ENCODE peak calls at places on chromosomes 11 and 22, in ten cellular contexts. One of them, this sample, is unnamed.

GRCh38 chr11:119374632-119375394 is 6.7 kb downstream of the USP2 start:
- DNase-seq in aorta: no peak
- DNase-seq in prostate gland: no peak
- DNase-seq in neuronal stem cell: no peak
- DNase-seq in mammary epithelial cell: no peak
- DNase-seq in lung: no peak
- DNase-seq in caudate nucleus: no peak
- DNase-seq in effector memory CD4-positive, alpha-beta T cell: no peak
- DNase-seq in IMR-90: no peak
- DNase-seq in substantia nigra: no peak
- DNase-seq in this sample: no peak

GRCh38 chr22:37819100-37819433 is 4.1 kb upstream of the GALR3 start:
- DNase-seq in IMR-90: no peak
- DNase-seq in caudate nucleus: no peak
- DNase-seq in prostate gland: no peak
- DNase-seq in aorta: no peak
- DNase-seq in effector memory CD4-positive, alpha-beta T cell: no peak
- DNase-seq in neuronal stem cell: no peak
- DNase-seq in substantia nigra: no peak
- DNase-seq in lung: no peak
- DNase-seq in mammary epithelial cell: no peak
- DNase-seq in this sample: no peak

GRCh38 chr11:65501530-65502273 is 2.9 kb downstream of the MALAT1 start:
- DNase-seq in lung: no peak
- DNase-seq in effector memory CD4-positive, alpha-beta T cell: no peak
- DNase-seq in substantia nigra: no peak
- DNase-seq in mammary epithelial cell: peak; percentile 51
- DNase-seq in aorta: peak; percentile 42
- DNase-seq in prostate gland: no peak
- DNase-seq in caudate nucleus: no peak
- DNase-seq in IMR-90: peak; percentile 56
- DNase-seq in neuronal stem cell: no peak
- DNase-seq in this sample: no peak

GRCh38 chr11:96045622-96046456 is 121.9 kb upstream of the MTMR2 start:
- DNase-seq in neuronal stem cell: no peak
- DNase-seq in aorta: peak; percentile 85
- DNase-seq in substantia nigra: no peak
- DNase-seq in mammary epithelial cell: no peak
- DNase-seq in effector memory CD4-positive, alpha-beta T cell: no peak
- DNase-seq in caudate nucleus: no peak
- DNase-seq in prostate gland: peak; percentile 54
- DNase-seq in lung: no peak
- DNase-seq in IMR-90: peak; percentile 63
- DNase-seq in this sample: no peak

GRCh38 chr11:126166413-126166812 is 45.0 kb downstream of the RPUSD4 start:
- DNase-seq in neuronal stem cell: no peak
- DNase-seq in mammary epithelial cell: no peak
- DNase-seq in caudate nucleus: no peak
- DNase-seq in prostate gland: no peak
- DNase-seq in lung: no peak
- DNase-seq in effector memory CD4-positive, alpha-beta T cell: no peak
- DNase-seq in IMR-90: no peak
- DNase-seq in aorta: no peak
- DNase-seq in substantia nigra: no peak
- DNase-seq in this sample: no peak

GRCh38 chr11:60764879-60765278 is 8.2 kb downstream of the MS4A15 start:
- DNase-seq in mammary epithelial cell: no peak
- DNase-seq in caudate nucleus: no peak
- DNase-seq in effector memory CD4-positive, alpha-beta T cell: no peak
- DNase-seq in aorta: no peak
- DNase-seq in substantia nigra: no peak
- DNase-seq in neuronal stem cell: no peak
- DNase-seq in prostate gland: no peak
- DNase-seq in IMR-90: no peak
- DNase-seq in lung: no peak
- DNase-seq in this sample: no peak

GRCh38 chr11:102144357-102145342 is 34.4 kb downstream of the YAP1 start:
- DNase-seq in substantia nigra: no peak
- DNase-seq in neuronal stem cell: peak; percentile 48
- DNase-seq in effector memory CD4-positive, alpha-beta T cell: no peak
- DNase-seq in aorta: no peak
- DNase-seq in mammary epithelial cell: no peak
- DNase-seq in lung: peak; percentile 43
- DNase-seq in caudate nucleus: no peak
- DNase-seq in IMR-90: peak; percentile 70
- DNase-seq in prostate gland: no peak
- DNase-seq in this sample: no peak

GRCh38 chr11:325796-326591 is 5.3 kb upstream of the IFITM3 start:
- DNase-seq in prostate gland: no peak
- DNase-seq in caudate nucleus: no peak
- DNase-seq in IMR-90: no peak
- DNase-seq in mammary epithelial cell: no peak
- DNase-seq in aorta: no peak
- DNase-seq in neuronal stem cell: no peak
- DNase-seq in substantia nigra: no peak
- DNase-seq in effector memory CD4-positive, alpha-beta T cell: no peak
- DNase-seq in lung: no peak
- DNase-seq in this sample: peak; percentile 87

GRCh38 chr11:86570020-86570419 is 102.4 kb downstream of the ME3 start:
- DNase-seq in caudate nucleus: no peak
- DNase-seq in aorta: no peak
- DNase-seq in substantia nigra: no peak
- DNase-seq in mammary epithelial cell: no peak
- DNase-seq in neuronal stem cell: no peak
- DNase-seq in IMR-90: peak; percentile 51
- DNase-seq in lung: no peak
- DNase-seq in effector memory CD4-positive, alpha-beta T cell: no peak
- DNase-seq in prostate gland: no peak
- DNase-seq in this sample: no peak

GRCh38 chr11:46338988-46339666 is 8.1 kb upstream of the DGKZ start:
- DNase-seq in aorta: no peak
- DNase-seq in effector memory CD4-positive, alpha-beta T cell: no peak
- DNase-seq in lung: no peak
- DNase-seq in mammary epithelial cell: no peak
- DNase-seq in prostate gland: peak; percentile 59
- DNase-seq in caudate nucleus: no peak
- DNase-seq in substantia nigra: no peak
- DNase-seq in neuronal stem cell: no peak
- DNase-seq in IMR-90: no peak
- DNase-seq in this sample: no peak

GRCh38 chr11:15774021-15774862 is 582.1 kb downstream of the SOX6 start:
- DNase-seq in prostate gland: no peak
- DNase-seq in IMR-90: no peak
- DNase-seq in caudate nucleus: no peak
- DNase-seq in lung: no peak
- DNase-seq in substantia nigra: no peak
- DNase-seq in aorta: no peak
- DNase-seq in mammary epithelial cell: no peak
- DNase-seq in neuronal stem cell: no peak
- DNase-seq in effector memory CD4-positive, alpha-beta T cell: no peak
- DNase-seq in this sample: no peak

GRCh38 chr11:33532720-33533119 is 167.9 kb downstream of the C11orf91 start:
- DNase-seq in caudate nucleus: no peak
- DNase-seq in aorta: no peak
- DNase-seq in substantia nigra: no peak
- DNase-seq in IMR-90: no peak
- DNase-seq in prostate gland: no peak
- DNase-seq in neuronal stem cell: no peak
- DNase-seq in lung: no peak
- DNase-seq in effector memory CD4-positive, alpha-beta T cell: no peak
- DNase-seq in mammary epithelial cell: no peak
- DNase-seq in this sample: no peak
- H3K27ac ChIP-seq in caudate nucleus: no peak overlapping the region
- H3K27ac ChIP-seq in aorta: no peak overlapping the region
- H3K27ac ChIP-seq in substantia nigra: no peak overlapping the region
- H3K27ac ChIP-seq in IMR-90: no peak overlapping the region
- H3K27ac ChIP-seq in prostate gland: no peak overlapping the region
- H3K27ac ChIP-seq in neuronal stem cell: no peak overlapping the region
- H3K27ac ChIP-seq in lung: no peak overlapping the region
- H3K27ac ChIP-seq in effector memory CD4-positive, alpha-beta T cell: no peak overlapping the region
- H3K27ac ChIP-seq in mammary epithelial cell: no peak overlapping the region
- H3K27ac ChIP-seq in this sample: no peak overlapping the region

GRCh38 chr11:128629516-128630106 is 42.3 kb upstream of the ETS1 start:
- DNase-seq in substantia nigra: no peak
- DNase-seq in mammary epithelial cell: no peak
- DNase-seq in caudate nucleus: no peak
- DNase-seq in effector memory CD4-positive, alpha-beta T cell: no peak
- DNase-seq in IMR-90: peak; percentile 9
- DNase-seq in prostate gland: no peak
- DNase-seq in lung: no peak
- DNase-seq in neuronal stem cell: no peak
- DNase-seq in aorta: no peak
- DNase-seq in this sample: no peak
- H3K27ac ChIP-seq in substantia nigra: no peak overlapping the region
- H3K27ac ChIP-seq in mammary epithelial cell: no peak overlapping the region
- H3K27ac ChIP-seq in caudate nucleus: no peak overlapping the region
- H3K27ac ChIP-seq in effector memory CD4-positive, alpha-beta T cell: peak overlapping the region; percentile 45
- H3K27ac ChIP-seq in IMR-90: no peak overlapping the region
- H3K27ac ChIP-seq in prostate gland: no peak overlapping the region
- H3K27ac ChIP-seq in lung: no peak overlapping the region
- H3K27ac ChIP-seq in neuronal stem cell: no peak overlapping the region
- H3K27ac ChIP-seq in aorta: no peak overlapping the region
- H3K27ac ChIP-seq in this sample: peak overlapping the region; percentile 56

GRCh38 chr11:97854877-97855276 is 1165.9 kb upstream of the CNTN5 start:
- DNase-seq in prostate gland: no peak
- DNase-seq in lung: no peak
- DNase-seq in substantia nigra: no peak
- DNase-seq in mammary epithelial cell: no peak
- DNase-seq in aorta: no peak
- DNase-seq in IMR-90: no peak
- DNase-seq in neuronal stem cell: no peak
- DNase-seq in effector memory CD4-positive, alpha-beta T cell: no peak
- DNase-seq in caudate nucleus: no peak
- DNase-seq in this sample: no peak

GRCh38 chr11:97860237-97860636 is 1160.5 kb upstream of the CNTN5 start:
- DNase-seq in lung: no peak
- DNase-seq in IMR-90: no peak
- DNase-seq in caudate nucleus: no peak
- DNase-seq in mammary epithelial cell: no peak
- DNase-seq in neuronal stem cell: no peak
- DNase-seq in aorta: no peak
- DNase-seq in effector memory CD4-positive, alpha-beta T cell: no peak
- DNase-seq in substantia nigra: no peak
- DNase-seq in prostate gland: no peak
- DNase-seq in this sample: no peak

GRCh38 chr11:97854357-97854756 is 1166.4 kb upstream of the CNTN5 start:
- DNase-seq in lung: no peak
- DNase-seq in prostate gland: no peak
- DNase-seq in substantia nigra: no peak
- DNase-seq in neuronal stem cell: no peak
- DNase-seq in mammary epithelial cell: no peak
- DNase-seq in aorta: no peak
- DNase-seq in IMR-90: no peak
- DNase-seq in effector memory CD4-positive, alpha-beta T cell: no peak
- DNase-seq in caudate nucleus: no peak
- DNase-seq in this sample: no peak

GRCh38 chr11:97862021-97862420 is 1158.7 kb upstream of the CNTN5 start:
- DNase-seq in mammary epithelial cell: no peak
- DNase-seq in substantia nigra: no peak
- DNase-seq in aorta: no peak
- DNase-seq in neuronal stem cell: no peak
- DNase-seq in IMR-90: no peak
- DNase-seq in caudate nucleus: no peak
- DNase-seq in prostate gland: no peak
- DNase-seq in effector memory CD4-positive, alpha-beta T cell: no peak
- DNase-seq in lung: no peak
- DNase-seq in this sample: no peak

GRCh38 chr11:97856666-97857065 is 1164.1 kb upstream of the CNTN5 start:
- DNase-seq in IMR-90: no peak
- DNase-seq in caudate nucleus: no peak
- DNase-seq in mammary epithelial cell: no peak
- DNase-seq in lung: no peak
- DNase-seq in prostate gland: no peak
- DNase-seq in effector memory CD4-positive, alpha-beta T cell: no peak
- DNase-seq in aorta: no peak
- DNase-seq in neuronal stem cell: no peak
- DNase-seq in substantia nigra: no peak
- DNase-seq in this sample: no peak
- H3K27ac ChIP-seq in IMR-90: no peak overlapping the region
- H3K27ac ChIP-seq in caudate nucleus: no peak overlapping the region
- H3K27ac ChIP-seq in mammary epithelial cell: no peak overlapping the region
- H3K27ac ChIP-seq in lung: no peak overlapping the region
- H3K27ac ChIP-seq in prostate gland: no peak overlapping the region
- H3K27ac ChIP-seq in effector memory CD4-positive, alpha-beta T cell: no peak overlapping the region
- H3K27ac ChIP-seq in aorta: no peak overlapping the region
- H3K27ac ChIP-seq in neuronal stem cell: no peak overlapping the region
- H3K27ac ChIP-seq in substantia nigra: no peak overlapping the region
- H3K27ac ChIP-seq in this sample: no peak overlapping the region

GRCh38 chr11:64220271-64220670 is 5.7 kb downstream of the TRPT1 start:
- DNase-seq in lung: no peak
- DNase-seq in IMR-90: no peak
- DNase-seq in prostate gland: no peak
- DNase-seq in mammary epithelial cell: no peak
- DNase-seq in neuronal stem cell: no peak
- DNase-seq in caudate nucleus: no peak
- DNase-seq in effector memory CD4-positive, alpha-beta T cell: no peak
- DNase-seq in substantia nigra: no peak
- DNase-seq in aorta: no peak
- DNase-seq in this sample: no peak

GRCh38 chr11:64219755-64220154 is 6.2 kb downstream of the TRPT1 start:
- DNase-seq in lung: no peak
- DNase-seq in aorta: no peak
- DNase-seq in neuronal stem cell: no peak
- DNase-seq in IMR-90: no peak
- DNase-seq in prostate gland: no peak
- DNase-seq in effector memory CD4-positive, alpha-beta T cell: no peak
- DNase-seq in mammary epithelial cell: no peak
- DNase-seq in substantia nigra: no peak
- DNase-seq in caudate nucleus: no peak
- DNase-seq in this sample: no peak

GRCh38 chr11:64219354-64219684 is 6.7 kb downstream of the TRPT1 start:
- DNase-seq in mammary epithelial cell: no peak
- DNase-seq in neuronal stem cell: no peak
- DNase-seq in lung: no peak
- DNase-seq in prostate gland: no peak
- DNase-seq in substantia nigra: no peak
- DNase-seq in aorta: no peak
- DNase-seq in caudate nucleus: no peak
- DNase-seq in effector memory CD4-positive, alpha-beta T cell: no peak
- DNase-seq in IMR-90: no peak
- DNase-seq in this sample: no peak

GRCh38 chr11:64218628-64219353 is 7.2 kb downstream of the TRPT1 start:
- DNase-seq in caudate nucleus: no peak
- DNase-seq in prostate gland: no peak
- DNase-seq in substantia nigra: no peak
- DNase-seq in IMR-90: no peak
- DNase-seq in aorta: no peak
- DNase-seq in mammary epithelial cell: no peak
- DNase-seq in lung: no peak
- DNase-seq in neuronal stem cell: no peak
- DNase-seq in effector memory CD4-positive, alpha-beta T cell: no peak
- DNase-seq in this sample: no peak

DNA sequence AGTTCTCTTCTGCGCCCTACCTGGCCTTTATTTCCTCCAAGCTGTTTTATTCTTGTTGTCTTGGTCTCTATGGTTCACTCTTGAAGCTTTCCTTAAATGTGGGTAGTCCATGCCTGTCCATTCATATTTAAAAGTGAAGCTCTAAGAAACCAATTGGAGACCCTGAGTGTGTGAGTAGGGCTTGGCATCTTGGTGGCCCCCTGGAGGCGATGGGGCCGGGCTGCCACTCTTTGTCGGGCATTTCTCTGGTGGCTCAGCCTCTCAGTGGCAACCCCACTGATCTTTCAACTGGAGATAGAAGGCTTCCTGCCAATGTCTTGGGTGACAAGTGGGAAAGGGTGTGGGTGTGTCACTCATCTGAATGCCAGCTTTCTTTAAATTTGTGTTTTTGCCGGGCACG is 9.1 kb downstream of the TRPT1 start:
- DNase-seq in IMR-90: no peak
- DNase-seq in caudate nucleus: no peak
- DNase-seq in mammary epithelial cell: no peak
- DNase-seq in neuronal stem cell: no peak
- DNase-seq in aorta: no peak
- DNase-seq in substantia nigra: no peak
- DNase-seq in prostate gland: no peak
- DNase-seq in lung: no peak
- DNase-seq in effector memory CD4-positive, alpha-beta T cell: no peak
- DNase-seq in this sample: no peak
- H3K27ac ChIP-seq in IMR-90: no peak overlapping the region
- H3K27ac ChIP-seq in caudate nucleus: no peak overlapping the region
- H3K27ac ChIP-seq in mammary epithelial cell: no peak overlapping the region
- H3K27ac ChIP-seq in neuronal stem cell: no peak overlapping the region
- H3K27ac ChIP-seq in aorta: no peak overlapping the region
- H3K27ac ChIP-seq in substantia nigra: no peak overlapping the region
- H3K27ac ChIP-seq in prostate gland: no peak overlapping the region
- H3K27ac ChIP-seq in lung: no peak overlapping the region
- H3K27ac ChIP-seq in effector memory CD4-positive, alpha-beta T cell: no peak overlapping the region
- H3K27ac ChIP-seq in this sample: no peak overlapping the region